ENCODE peak calls at places on chromosomes 3 and 15, in six cellular contexts. T is H1, C is IMR-90, Y is H9, U is mesendoderm, I is mesenchymal stem cell. G is an unnamed sample.

GRCh38 chr15:57752426-57752825 is 45.9 kb downstream of the POLR2M start:
- DNase-seq in U (peak), Y (peak), I (no peak), T (no peak), C (no peak), G (no peak)

GRCh38 chr15:55196011-55196410 is 730 bp downstream of the RSL24D1 start:
- DNase-seq in C (peak), T (no peak), U (no peak), I (peak), Y (no peak), G (no peak)

GRCh38 chr15:34853001-34853758 is 57.8 kb upstream of the ACTC1 start:
- DNase-seq in T (no peak), I (peak), C (peak), Y (no peak), U (peak), G (no peak)

GRCh38 chr15:81394609-81395008 is 20.6 kb upstream of the TMC3 start:
- DNase-seq in Y (no peak), U (peak), T (no peak), I (no peak), C (no peak), G (no peak)

GRCh38 chr3:197782230-197782629 is 8.8 kb upstream of the LRCH3 start:
- DNase-seq in Y (no peak), U (no peak), C (no peak), T (no peak), I (no peak), G (no peak)

GRCh38 chr15:68775671-68776476 is 44.8 kb downstream of the ANP32A start:
- DNase-seq in I (no peak), Y (no peak), U (no peak), T (peak), C (peak), G (no peak)

GRCh38 chr15:26128611-26129140 is 265.5 kb upstream of the ATP10A start:
- DNase-seq in U (no peak), Y (no peak), C (no peak), I (no peak), T (no peak), G (no peak)

GRCh38 chr15:100311829-100312228 is 29.9 kb downstream of the ADAMTS17 start:
- DNase-seq in C (no peak), T (no peak), I (no peak), Y (no peak), U (no peak), G (no peak)

GRCh38 chr3:44478606-44479094 is 1.2 kb upstream of the ZNF445 start:
- DNase-seq in C (no peak), T (no peak), Y (no peak), U (no peak), I (no peak), G (no peak)

GRCh38 chr3:67154429-67154828 is 156.3 kb downstream of the KBTBD8 start:
- DNase-seq in C (no peak), I (no peak), Y (peak), U (peak), T (peak), G (no peak)

GRCh38 chr15:80752204-80752603 is 27.0 kb upstream of the CEMIP start:
- DNase-seq in Y (no peak), I (no peak), C (no peak), U (no peak), T (no peak), G (no peak)

GRCh38 chr15:70420421-70421196 is 322.9 kb upstream of the TLE3 start:
- DNase-seq in U (peak), Y (peak), C (no peak), I (no peak), T (peak), G (no peak)

GRCh38 chr15:70356062-70356860 is 258.5 kb upstream of the TLE3 start:
- DNase-seq in I (no peak), Y (no peak), U (no peak), C (no peak), T (no peak), G (no peak)

GRCh38 chr15:70473623-70474366 is 289.6 kb downstream of the UACA start:
- DNase-seq in I (no peak), T (no peak), C (no peak), U (no peak), Y (no peak), G (no peak)

GRCh38 chr3:160027541-160028195 is 39.0 kb downstream of the IL12A start:
- DNase-seq in U (no peak), C (peak), I (peak), T (no peak), Y (no peak), G (no peak)

GRCh38 chr15:69388259-69388658 is 25.9 kb upstream of the KIF23 start:
- DNase-seq in I (no peak), T (no peak), C (no peak), Y (no peak), U (peak), G (no peak)

GRCh38 chr3:190319660-190320059 is 2.6 kb downstream of the CLDN1 start:
- DNase-seq in U (no peak), I (no peak), C (peak), T (no peak), Y (no peak), G (no peak)

GRCh38 chr3:52121813-52122212 is 32.4 kb downstream of the POC1A start:
- DNase-seq in Y (no peak), C (no peak), U (no peak), I (no peak), T (no peak), G (no peak)

GRCh38 chr3:33932010-33932764 is 133.8 kb downstream of the PDCD6IP start:
- DNase-seq in C (no peak), U (no peak), Y (no peak), T (no peak), I (no peak), G (no peak)

GRCh38 chr3:119664850-119665379 is 4.5 kb upstream of the POPDC2 start:
- DNase-seq in I (no peak), Y (no peak), T (no peak), C (peak), U (peak), G (no peak)

GRCh38 chr3:58388550-58389061 is 45.0 kb downstream of the PDHB start:
- DNase-seq in U (peak), C (peak), I (peak), Y (no peak), T (no peak), G (no peak)

GRCh38 chr15:95146476-95146875 is 915.1 kb downstream of the MCTP2 start:
- DNase-seq in Y (no peak), T (no peak), C (no peak), U (no peak), I (no peak), G (no peak)

GRCh38 chr3:167102071-167102470 is 278.0 kb downstream of the ZBBX start:
- DNase-seq in C (no peak), T (peak), I (no peak), U (peak), Y (peak), G (no peak)

GRCh38 chr15:95636107-95636506 is 694.4 kb upstream of the NR2F2 start:
- DNase-seq in T (no peak), C (no peak), Y (no peak), I (no peak), U (no peak), G (no peak)

GRCh38 chr15:36609793-36610192 is 30.4 kb downstream of the CDIN1 start:
- DNase-seq in U (no peak), C (no peak), Y (no peak), I (no peak), T (no peak), G (no peak)

GRCh38 chr15:79432345-79433311 is 492 bp downstream of the MINAR1 start:
- DNase-seq in C (no peak), T (peak), U (peak), I (no peak), Y (peak), G (no peak)

GRCh38 chr3:66544619-66545429 is 44.0 kb upstream of the LRIG1 start:
- DNase-seq in U (no peak), Y (no peak), I (no peak), C (no peak), T (no peak), G (no peak)

GRCh38 chr3:414063-414462 is 217.5 kb downstream of the CHL1 start:
- DNase-seq in I (peak), C (peak), T (no peak), U (peak), Y (no peak), G (no peak)

GRCh38 chr3:171840831-171841619 is 2.1 kb upstream of the TMEM212 start:
- DNase-seq in I (peak), T (no peak), U (no peak), Y (no peak), C (no peak), G (no peak)

GRCh38 chr3:28835751-28836150 is 445.1 kb upstream of the RBMS3 start:
- DNase-seq in C (peak), I (no peak), U (peak), T (no peak), Y (peak), G (no peak)

GRCh38 chr15:91135201-91136130 is 35.4 kb downstream of the SV2B start:
- DNase-seq in Y (no peak), I (no peak), U (no peak), T (no peak), C (no peak), G (no peak)

GRCh38 chr3:188295876-188296275 is 141.9 kb downstream of the LPP start:
- DNase-seq in T (no peak), Y (no peak), I (no peak), U (no peak), C (no peak), G (no peak)

GRCh38 chr15:78162038-78162437 is 12.9 kb downstream of the IDH3A start:
- DNase-seq in C (no peak), Y (no peak), T (no peak), U (no peak), I (no peak), G (no peak)

GRCh38 chr3:42214064-42214463 is 51.9 kb downstream of the CCK start:
- DNase-seq in I (no peak), T (no peak), U (peak), Y (no peak), C (no peak), G (no peak)

GRCh38 chr3:117628896-117629295 is 919.3 kb downstream of the TUSC7 start:
- DNase-seq in Y (no peak), T (no peak), C (peak), U (no peak), I (peak), G (no peak)

GRCh38 chr15:78149805-78150751 is 916 bp downstream of the IDH3A start:
- DNase-seq in I (peak), Y (no peak), T (no peak), U (peak), C (no peak), G (no peak)

GRCh38 chr15:100879046-100879445 is 585 bp upstream of the ALDH1A3 start:
- DNase-seq in U (peak), C (no peak), Y (no peak), I (peak), T (peak), G (no peak)

DNA sequence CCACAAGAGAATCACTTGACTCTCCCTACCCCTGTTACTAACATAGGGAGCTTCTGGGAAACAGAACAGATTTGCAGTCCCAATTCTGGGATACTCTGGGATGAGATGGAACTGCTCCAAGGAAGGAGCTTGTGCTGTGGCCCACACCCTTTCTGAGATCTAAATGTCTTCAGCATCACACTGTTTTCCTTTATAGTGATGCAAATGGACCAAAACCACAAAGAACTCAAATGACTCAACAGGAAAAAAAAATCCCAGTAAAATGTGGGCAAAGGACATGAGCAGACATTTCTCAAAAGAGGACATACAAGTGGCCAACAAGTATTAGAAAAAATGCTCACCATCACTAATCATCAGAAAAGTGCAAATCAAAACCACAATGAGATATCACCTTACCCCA is 155.6 kb downstream of the NECTIN3 start:
- DNase-seq in Y (no peak), I (peak), C (peak), T (no peak), U (no peak), G (no peak)
- H2BK15ac ChIP-seq in Y (no peak), I (no peak), C (no peak), T (no peak), U (no peak), G (no peak)

GRCh38 chr3:193857996-193858395 is 265.0 kb downstream of the OPA1 start:
- DNase-seq in I (peak), Y (no peak), C (peak), T (no peak), U (no peak), G (no peak)

GRCh38 chr3:193853511-193854219 is 260.7 kb downstream of the OPA1 start:
- DNase-seq in C (no peak), T (no peak), I (no peak), U (peak), Y (no peak), G (no peak)

GRCh38 chr3:193861036-193861435 is 268.0 kb downstream of the OPA1 start:
- DNase-seq in I (no peak), C (no peak), T (no peak), U (no peak), Y (no peak), G (no peak)

GRCh38 chr3:193863657-193864323 is 270.8 kb downstream of the OPA1 start:
- DNase-seq in I (no peak), T (no peak), Y (no peak), U (no peak), C (peak), G (no peak)

GRCh38 chr3:193859195-193859594 is 266.2 kb downstream of the OPA1 start:
- DNase-seq in U (no peak), I (no peak), C (no peak), T (no peak), Y (no peak), G (no peak)
- H2BK15ac ChIP-seq in U (no peak), I (no peak), C (no peak), T (no peak), Y (no peak), G (no peak)

GRCh38 chr3:72372161-72372560 is 476.1 kb downstream of the SHQ1 start:
- DNase-seq in I (no peak), U (peak), T (no peak), C (no peak), Y (no peak), G (no peak)

GRCh38 chr3:72368331-72368975 is 479.8 kb downstream of the SHQ1 start:
- DNase-seq in I (no peak), Y (no peak), C (peak), T (no peak), U (no peak), G (no peak)

GRCh38 chr3:72375237-72376154 is 472.7 kb downstream of the SHQ1 start:
- DNase-seq in U (no peak), Y (no peak), I (no peak), C (no peak), T (no peak), G (no peak)

GRCh38 chr3:72373139-72373538 is 475.1 kb downstream of the SHQ1 start:
- DNase-seq in C (no peak), T (no peak), U (no peak), I (no peak), Y (no peak), G (no peak)

GRCh38 chr3:72369681-72370080 is 478.6 kb downstream of the SHQ1 start:
- DNase-seq in I (no peak), U (no peak), T (no peak), Y (no peak), C (no peak), G (no peak)
- H2BK15ac ChIP-seq in I (no peak), U (no peak), T (no peak), Y (no peak), C (no peak), G (no peak)

GRCh38 chr15:43828061-43828657 is 1.4 kb downstream of the WDR76 start:
- DNase-seq in C (peak), T (no peak), I (peak), U (no peak), Y (no peak), G (no peak)

GRCh38 chr15:43821505-43821904 is 3.0 kb downstream of the MFAP1 start:
- DNase-seq in C (peak), Y (no peak), T (no peak), I (no peak), U (no peak), G (no peak)

GRCh38 chr15:43826029-43826507 is 734 bp upstream of the WDR76 start:
- DNase-seq in U (no peak), Y (no peak), I (no peak), C (no peak), T (no peak), G (no peak)

GRCh38 chr15:43824302-43825246 is at the start of gene MFAP1:
- DNase-seq in T (peak), C (peak), Y (peak), U (peak), I (peak), G (peak)
- H2BK15ac ChIP-seq in T (no peak), C (peak), Y (no peak), U (no peak), I (no peak), G (no peak)

GRCh38 chr15:58870451-58870850 is 63.0 kb downstream of the SLTM start:
- DNase-seq in U (no peak), T (no peak), Y (no peak), I (no peak), C (peak), G (no peak)
- H2BK15ac ChIP-seq in U (no peak), T (no peak), Y (no peak), I (no peak), C (no peak), G (no peak)

DNA sequence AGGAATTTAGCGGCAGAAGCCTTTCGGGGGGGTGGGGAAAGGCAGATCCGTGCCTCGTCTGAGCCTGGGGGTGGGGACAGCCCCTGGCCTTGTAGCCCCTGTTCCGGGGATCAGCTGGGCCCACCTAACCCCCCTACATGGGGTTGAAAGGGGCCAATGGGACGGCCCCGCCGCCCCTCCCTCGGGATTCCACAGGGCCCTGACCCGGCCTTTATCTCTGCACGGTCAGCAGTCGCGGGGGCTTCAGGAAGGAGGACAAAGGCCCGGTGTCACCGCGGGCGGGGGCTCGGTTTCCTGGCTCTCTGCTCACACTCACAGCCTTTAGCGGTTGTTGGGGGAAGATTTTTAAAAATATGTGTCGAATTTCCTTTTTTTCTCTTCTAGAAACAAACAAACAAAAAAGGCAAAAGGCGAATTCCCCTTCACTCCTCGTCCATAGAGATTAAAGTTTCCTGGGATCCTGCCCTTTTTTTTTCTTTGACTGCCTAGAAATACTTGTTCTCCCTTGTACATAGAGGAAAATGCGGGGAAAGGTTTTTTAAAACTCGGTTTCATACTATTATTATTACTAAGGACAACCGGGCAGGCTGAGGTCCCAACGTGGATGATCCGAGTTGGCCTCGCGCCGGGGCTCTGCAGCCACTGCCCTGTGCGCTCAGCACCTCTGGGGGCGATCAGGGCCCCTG is 7.9 kb downstream of the FOXL2 start:
- DNase-seq in C (no peak), I (no peak), T (no peak), Y (no peak), U (peak), G (no peak)
- H2BK15ac ChIP-seq in C (no peak), I (no peak), T (no peak), Y (no peak), U (no peak), G (no peak)

DNA sequence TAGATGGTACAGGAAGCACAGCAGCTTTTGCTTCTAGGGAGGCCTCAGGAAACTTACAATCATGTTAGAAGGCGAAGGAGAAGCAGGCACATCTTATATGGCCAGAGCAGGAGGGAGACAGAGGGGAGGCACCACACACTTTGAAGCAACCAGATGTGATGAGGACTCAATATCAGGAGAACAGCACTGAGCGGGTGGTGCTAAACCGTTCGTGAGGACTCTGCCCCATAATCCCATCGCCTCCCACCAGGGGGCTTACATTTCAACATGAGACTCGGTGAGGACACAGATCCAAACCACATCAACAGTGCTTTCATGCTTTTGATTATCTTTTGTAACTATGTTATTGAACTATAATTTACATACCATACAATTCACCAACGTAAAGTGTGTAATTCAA is 7.6 kb upstream of the TMEM44 start:
- DNase-seq in I (peak), T (no peak), Y (no peak), C (peak), U (peak), G (no peak)
- H2BK15ac ChIP-seq in I (no peak), T (no peak), Y (no peak), C (peak), U (no peak), G (no peak)

GRCh38 chr3:148971819-148972218 is 19.5 kb upstream of the GYG1 start:
- DNase-seq in C (peak), T (no peak), Y (no peak), U (no peak), I (no peak), G (no peak)

GRCh38 chr3:148970311-148970710 is 21.0 kb upstream of the GYG1 start:
- DNase-seq in U (no peak), Y (no peak), T (no peak), I (no peak), C (no peak), G (no peak)

GRCh38 chr3:148975696-148976095 is 15.6 kb upstream of the GYG1 start:
- DNase-seq in U (no peak), T (no peak), C (no peak), Y (no peak), I (no peak), G (no peak)

GRCh38 chr3:148974726-148975125 is 16.6 kb upstream of the GYG1 start:
- DNase-seq in Y (no peak), C (peak), T (no peak), I (no peak), U (no peak), G (no peak)

GRCh38 chr3:148975277-148975676 is 16.1 kb upstream of the GYG1 start:
- DNase-seq in Y (no peak), I (no peak), T (no peak), C (no peak), U (peak), G (no peak)
- H2BK15ac ChIP-seq in Y (no peak), I (no peak), T (no peak), C (no peak), U (no peak), G (no peak)